ENCODE peak calls at places on chromosomes 13 and 19, in seven cellular contexts. R, T, H, L, N, C and O are unnamed samples.

GRCh38 chr19:1862424-1863307 is 713 bp downstream of the KLF16 start:
- DNase-seq in L (no peak), C (peak), N (peak), T (no peak), H (peak), R (no peak), O (no peak)

GRCh38 chr13:30791354-30791921 is 56.1 kb downstream of the ALOX5AP start:
- DNase-seq in N (no peak), L (peak), T (no peak), R (peak), H (no peak), C (no peak), O (no peak)

GRCh38 chr19:46802152-46802551 is 13.8 kb upstream of the SLC1A5 start:
- DNase-seq in R (no peak), N (no peak), C (no peak), H (no peak), L (no peak), T (no peak), O (no peak)

GRCh38 chr13:73035660-73036059 is 23.1 kb upstream of the KLF5 start:
- DNase-seq in H (no peak), T (no peak), R (no peak), C (no peak), N (no peak), L (no peak), O (no peak)

GRCh38 chr13:30872685-30873443 is 33.2 kb upstream of the MEDAG start:
- DNase-seq in L (no peak), H (no peak), R (peak), N (no peak), C (no peak), T (peak), O (peak)

GRCh38 chr13:29436721-29437250 is 158.7 kb downstream of the SLC7A1 start:
- DNase-seq in N (no peak), T (no peak), L (no peak), C (no peak), H (no peak), R (no peak), O (no peak)

GRCh38 chr13:24512208-24513068 is at the start of gene PARP4:
- DNase-seq in R (peak), L (peak), C (peak), N (peak), H (peak), T (peak), O (peak)

GRCh38 chr13:46575843-46576242 is 22.9 kb downstream of the LRCH1 start:
- DNase-seq in L (no peak), N (no peak), C (no peak), R (peak), H (no peak), T (no peak), O (no peak)

GRCh38 chr19:38993271-38993670 is 17.7 kb upstream of the FBXO17 start:
- DNase-seq in H (no peak), T (no peak), L (no peak), R (peak), N (no peak), C (no peak), O (no peak)

GRCh38 chr19:8577247-8577646 is at the start of gene MYO1F:
- DNase-seq in T (peak), C (no peak), L (no peak), R (no peak), N (peak), H (no peak), O (no peak)